ENCODE peak calls at places on chromosomes 11 and 22, in four cellular contexts. Z is psoas muscle, K is EL, T is PC-3. R is an unnamed sample.

GRCh38 chr11:110425751-110426545 is 3.8 kb upstream of the FDX1 start:
- DNase-seq in K (peak; percentile 93), T (peak; percentile 20), Z (no peak), R (peak; percentile 87)

GRCh38 chr11:129728571-129728970 is 87.1 kb upstream of the TMEM45B start:
- DNase-seq in K (no peak), Z (no peak), T (peak; percentile 58), R (no peak)

GRCh38 chr11:116960916-116961315 is 123.5 kb upstream of the APOA1 start:
- DNase-seq in T (peak; percentile 76), K (peak; percentile 87), Z (no peak), R (peak; percentile 82)

GRCh38 chr11:126147268-126148111 is 64.0 kb downstream of the RPUSD4 start:
- DNase-seq in T (peak; percentile 37), K (no peak), Z (no peak), R (no peak)

GRCh38 chr11:94933225-94934130 is 39.9 kb downstream of the CWC15 start:
- DNase-seq in K (peak; percentile 96), T (peak; percentile 21), Z (peak; percentile 42), R (peak; percentile 99)

GRCh38 chr11:59292611-59293010 is 66.1 kb upstream of the OR5AN1 start:
- DNase-seq in K (no peak), Z (no peak), T (peak; percentile 64), R (no peak)

GRCh38 chr11:36240178-36240577 is 49.0 kb downstream of the COMMD9 start:
- DNase-seq in Z (no peak), K (peak; percentile 28), T (no peak), R (no peak)

GRCh38 chr22:39090426-39091064 is 6.5 kb upstream of the APOBEC3H start:
- DNase-seq in K (peak; percentile 63), T (peak; percentile 96), Z (peak; percentile 29), R (no peak)

GRCh38 chr11:130712480-130712879 is 203.8 kb downstream of the SNX19 start:
- DNase-seq in T (no peak), Z (no peak), K (no peak), R (no peak)

GRCh38 chr22:50670513-50670912 is 2.1 kb upstream of the SHANK3 start:
- DNase-seq in Z (no peak), T (no peak), K (no peak), R (no peak)

GRCh38 chr22:47773635-47774034 is 1011.2 kb downstream of the TBC1D22A start:
- DNase-seq in T (no peak), Z (no peak), K (no peak), R (no peak)

R was measured in HCEC 1CT.